ENCODE peak calls at places on chromosomes 2 and 18, in eight cellular contexts. O is fibroblast of villous mesenchyme, Z is GM12865, J is astrocyte, M is spleen, K is AG09319, F is type B pancreatic cell, E is endodermal cell. S is an unnamed sample.

GRCh38 chr2:135822855-135823254 is 14.1 kb downstream of the LCT start:
- DNase-seq in O (no peak), Z (no peak), J (no peak), M (no peak), K (no peak), F (no peak), E (no peak), S (no peak)

GRCh38 chr2:171210864-171211431 is 50.3 kb upstream of the TLK1 start:
- DNase-seq in O (peak), Z (peak), J (no peak), M (no peak), K (no peak), F (no peak), E (no peak), S (peak)

GRCh38 chr2:118014492-118014824 is 588 bp upstream of the CCDC93 start:
- DNase-seq in O (no peak), Z (no peak), J (no peak), M (no peak), K (no peak), F (no peak), E (no peak), S (no peak)

GRCh38 chr2:160076239-160076638 is 13.8 kb upstream of the PLA2R1 start:
- DNase-seq in O (no peak), Z (no peak), J (no peak), M (no peak), K (no peak), F (no peak), E (no peak), S (no peak)

GRCh38 chr2:188784269-188784762 is 189.9 kb upstream of the COL3A1 start:
- DNase-seq in O (no peak), Z (no peak), J (no peak), M (no peak), K (no peak), F (no peak), E (no peak), S (no peak)

GRCh38 chr2:65309699-65310098 is 82.1 kb downstream of the ACTR2 start:
- DNase-seq in O (no peak), Z (no peak), J (no peak), M (no peak), K (no peak), F (no peak), E (no peak), S (no peak)

GRCh38 chr2:85166021-85166420 is 32.8 kb downstream of the TCF7L1 start:
- DNase-seq in O (no peak), Z (no peak), J (no peak), M (peak), K (no peak), F (no peak), E (no peak), S (no peak)

GRCh38 chr2:113198790-113199612 is 25.2 kb downstream of the PSD4 start:
- DNase-seq in O (peak), Z (peak), J (peak), M (peak), K (no peak), F (peak), E (peak), S (peak)

GRCh38 chr2:29304399-29304798 is 189.2 kb downstream of the CLIP4 start:
- DNase-seq in O (no peak), Z (no peak), J (no peak), M (no peak), K (no peak), F (no peak), E (no peak), S (no peak)

GRCh38 chr2:178271629-178272333 is 77.5 kb downstream of the OSBPL6 start:
- DNase-seq in O (peak), Z (no peak), J (peak), M (no peak), K (peak), F (no peak), E (no peak), S (no peak)

GRCh38 chr2:113178891-113179290 is 5.1 kb downstream of the PSD4 start:
- DNase-seq in O (no peak), Z (no peak), J (no peak), M (peak), K (no peak), F (no peak), E (no peak), S (no peak)

GRCh38 chr2:43116988-43117387 is 109.4 kb downstream of the ZFP36L2 start:
- DNase-seq in O (no peak), Z (no peak), J (no peak), M (no peak), K (no peak), F (no peak), E (no peak), S (no peak)

GRCh38 chr2:29688429-29688828 is 233.0 kb downstream of the ALK start:
- DNase-seq in O (no peak), Z (no peak), J (no peak), M (no peak), K (no peak), F (no peak), E (no peak), S (no peak)

GRCh38 chr18:7467708-7468466 is 99.2 kb upstream of the PTPRM start:
- DNase-seq in O (no peak), Z (no peak), J (no peak), M (no peak), K (no peak), F (no peak), E (no peak), S (no peak)

GRCh38 chr2:165202230-165202629 is 1.6 kb downstream of the SCN3A start:
- DNase-seq in O (no peak), Z (no peak), J (no peak), M (no peak), K (no peak), F (no peak), E (no peak), S (no peak)

GRCh38 chr2:190765386-190766173 is 115.0 kb upstream of the GLS start:
- DNase-seq in O (peak), Z (no peak), J (peak), M (no peak), K (peak), F (no peak), E (no peak), S (no peak)

GRCh38 chr18:45837283-45838070 is 12.0 kb downstream of the SIGLEC15 start:
- DNase-seq in O (peak), Z (peak), J (peak), M (peak), K (no peak), F (no peak), E (peak), S (no peak)

GRCh38 chr18:70659026-70659726 is 370.3 kb downstream of the SOCS6 start:
- DNase-seq in O (no peak), Z (no peak), J (no peak), M (no peak), K (no peak), F (no peak), E (no peak), S (no peak)

GRCh38 chr18:31241900-31242409 is 76.0 kb upstream of the DSG1 start:
- DNase-seq in O (no peak), Z (no peak), J (peak), M (no peak), K (no peak), F (no peak), E (peak), S (no peak)

GRCh38 chr18:74268933-74269620 is 22.7 kb downstream of the CYB5A start:
- DNase-seq in O (no peak), Z (no peak), J (no peak), M (no peak), K (no peak), F (no peak), E (no peak), S (no peak)

GRCh38 chr2:174364628-174365027 is 29.9 kb downstream of the SP9 start:
- DNase-seq in O (no peak), Z (no peak), J (no peak), M (no peak), K (no peak), F (no peak), E (no peak), S (no peak)

GRCh38 chr2:20627712-20628380 is 23.1 kb downstream of the HS1BP3 start:
- DNase-seq in O (no peak), Z (no peak), J (no peak), M (peak), K (no peak), F (no peak), E (no peak), S (no peak)

GRCh38 chr2:236464140-236464539 is 105.5 kb upstream of the ACKR3 start:
- DNase-seq in O (no peak), Z (no peak), J (no peak), M (no peak), K (no peak), F (no peak), E (no peak), S (no peak)

GRCh38 chr2:96024336-96025106 is 10.2 kb downstream of the GPAT2 start:
- DNase-seq in O (no peak), Z (no peak), J (no peak), M (no peak), K (no peak), F (no peak), E (peak), S (no peak)

GRCh38 chr2:132401326-132401725 is 15.3 kb upstream of the GPR39 start:
- DNase-seq in O (no peak), Z (no peak), J (no peak), M (no peak), K (no peak), F (no peak), E (no peak), S (no peak)

GRCh38 chr2:101806123-101806522 is 108.6 kb downstream of the MAP4K4 start:
- DNase-seq in O (peak), Z (no peak), J (peak), M (no peak), K (no peak), F (no peak), E (peak), S (peak)

GRCh38 chr2:44348385-44348784 is 12.9 kb downstream of the PREPL start:
- DNase-seq in O (peak), Z (no peak), J (peak), M (no peak), K (no peak), F (no peak), E (no peak), S (no peak)

DNA sequence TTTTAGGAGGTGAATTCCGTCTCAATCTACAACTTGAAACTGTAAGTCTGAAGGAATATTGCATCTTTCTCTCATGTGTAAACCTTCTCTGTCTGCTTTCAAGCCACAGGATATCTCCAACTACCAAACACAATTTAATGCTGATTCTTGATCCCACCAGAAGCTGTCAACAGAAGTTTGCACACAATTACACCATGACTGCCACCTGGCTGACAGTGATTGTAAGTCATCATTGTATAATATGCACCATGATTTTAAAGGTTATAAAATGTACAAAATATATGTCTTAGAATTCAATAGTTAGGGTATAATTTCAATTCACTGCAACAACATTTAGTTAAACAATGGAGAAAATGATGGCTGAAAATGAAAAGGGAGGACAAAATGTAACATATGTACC is 18.4 kb downstream of the PREPL start:
- DNase-seq in O (peak), Z (peak), J (no peak), M (no peak), K (no peak), F (no peak), E (no peak), S (no peak)
- TF ChIP-seq CTCF in O (peak), Z (peak), J (peak), M (no peak), K (no peak), F (peak), E (peak), S (peak)

GRCh38 chr2:146927080-146927714 is 917.6 kb upstream of the ACVR2A start:
- DNase-seq in O (peak), Z (peak), J (peak), M (no peak), K (peak), F (no peak), E (peak), S (peak)
- TF ChIP-seq CTCF in O (peak), Z (peak), J (peak), M (peak), K (peak), F (peak), E (peak), S (peak)

DNA sequence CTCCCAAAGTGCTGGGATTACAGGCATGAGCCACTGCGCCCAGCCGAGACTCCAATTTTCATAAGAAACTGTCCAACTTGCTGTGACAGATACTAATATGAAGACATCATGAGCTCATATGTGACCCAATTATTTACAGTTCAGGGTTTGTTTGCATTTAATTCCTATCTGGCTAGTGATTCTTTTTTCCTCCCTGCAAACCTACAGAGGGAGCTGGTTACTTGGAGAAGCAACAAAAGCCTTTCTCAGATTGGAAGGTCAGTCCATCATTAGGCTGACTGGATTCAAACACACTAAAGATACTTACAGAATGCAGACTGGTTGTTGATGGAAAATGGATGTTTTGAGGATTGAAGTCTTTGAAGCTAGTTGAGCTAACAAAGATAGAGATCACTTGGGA is 176.4 kb downstream of the ANKRD44 start:
- DNase-seq in O (peak), Z (no peak), J (no peak), M (no peak), K (no peak), F (no peak), E (no peak), S (no peak)
- TF ChIP-seq CTCF in O (peak), Z (no peak), J (no peak), M (no peak), K (no peak), F (no peak), E (peak), S (no peak)

GRCh38 chr18:49725809-49726514 is 87.4 kb downstream of the ACAA2 start:
- DNase-seq in O (peak), Z (no peak), J (peak), M (no peak), K (peak), F (no peak), E (peak), S (no peak)
- TF ChIP-seq CTCF in O (peak), Z (no peak), J (peak), M (no peak), K (no peak), F (peak), E (peak), S (no peak)

DNA sequence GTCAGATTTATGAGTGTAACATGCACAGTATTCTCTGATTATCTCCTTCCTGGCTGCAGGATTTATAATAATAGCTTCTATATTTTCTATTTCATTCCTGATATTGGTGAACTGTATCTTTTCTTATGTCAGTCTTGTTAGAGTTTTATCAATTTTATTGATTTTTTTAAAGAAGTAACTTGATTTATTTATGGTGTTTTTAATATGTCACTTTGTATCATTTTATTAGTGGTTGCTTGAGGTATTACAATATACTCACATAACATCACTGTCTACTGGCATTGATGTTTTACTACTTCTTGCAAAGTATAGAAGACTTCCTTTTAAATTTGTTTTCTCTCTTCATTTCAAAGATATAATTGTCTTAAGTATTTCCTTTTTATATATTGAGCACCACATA is 270.5 kb upstream of the GYPC start:
- DNase-seq in O (no peak), Z (no peak), J (no peak), M (no peak), K (no peak), F (no peak), E (no peak), S (no peak)
- TF ChIP-seq CTCF in O (no peak), Z (no peak), J (no peak), M (no peak), K (no peak), F (peak), E (peak), S (no peak)

GRCh38 chr2:206160124-206160806 is 570 bp downstream of the EEF1B2 start:
- DNase-seq in O (peak), Z (peak), J (no peak), M (peak), K (no peak), F (no peak), E (no peak), S (peak)

GRCh38 chr2:206159346-206160123 is at the start of the genes EEF1B2 and NDUFS1:
- DNase-seq in O (peak), Z (peak), J (peak), M (peak), K (peak), F (peak), E (peak), S (peak)

GRCh38 chr2:206160807-206161179 is 1.1 kb downstream of the EEF1B2 start:
- DNase-seq in O (no peak), Z (peak), J (no peak), M (no peak), K (no peak), F (no peak), E (no peak), S (no peak)

GRCh38 chr2:206163251-206163880 is 3.7 kb downstream of the EEF1B2 start:
- DNase-seq in O (no peak), Z (peak), J (no peak), M (no peak), K (no peak), F (no peak), E (no peak), S (no peak)

GRCh38 chr2:206164261-206164862 is 4.7 kb downstream of the EEF1B2 start:
- DNase-seq in O (peak), Z (peak), J (no peak), M (no peak), K (peak), F (no peak), E (peak), S (no peak)
- TF ChIP-seq CTCF in O (peak), Z (peak), J (peak), M (peak), K (peak), F (peak), E (peak), S (peak)

DNA sequence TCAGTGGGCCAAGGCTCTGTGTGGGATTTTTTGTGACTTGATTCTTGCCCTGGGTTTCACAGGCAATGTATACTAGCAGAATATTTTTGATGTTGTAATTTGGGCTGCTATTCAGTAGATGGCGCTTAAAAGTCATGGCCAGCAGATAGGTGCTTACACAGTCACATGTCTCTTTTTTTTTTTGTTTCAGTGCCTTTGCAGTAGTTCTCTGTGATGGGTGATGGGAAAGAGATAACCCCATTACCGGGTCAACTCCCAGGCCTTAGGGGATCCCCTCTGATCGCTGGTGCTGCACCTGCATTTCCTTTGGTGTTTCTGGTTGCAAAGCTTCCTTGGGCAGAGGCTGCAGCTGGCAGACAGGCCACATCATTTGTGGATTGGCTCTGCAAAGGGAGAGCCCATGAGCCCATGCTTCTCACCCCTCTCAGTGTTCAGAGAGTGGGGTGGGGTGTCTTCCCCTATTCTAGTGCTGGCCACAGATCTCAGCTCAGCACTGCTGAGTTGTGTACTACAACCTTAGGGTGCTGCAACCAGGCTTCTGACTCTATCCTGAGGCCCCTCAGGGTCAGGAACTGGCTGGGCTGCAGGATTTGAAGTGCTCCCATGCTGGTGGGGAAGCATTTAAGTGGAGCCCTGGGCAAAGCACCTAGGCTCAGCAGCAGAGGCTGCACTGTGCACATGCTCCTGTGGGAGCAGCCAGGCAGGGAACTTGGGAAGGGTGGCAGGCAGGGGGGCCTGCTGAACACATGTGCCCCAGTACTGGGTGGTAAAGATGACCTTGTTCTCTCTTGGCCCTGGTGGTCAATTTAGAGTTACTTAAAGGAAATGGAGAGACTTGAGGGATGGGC is 219.8 kb upstream of the SPHKAP start:
- DNase-seq in O (peak), Z (peak), J (no peak), M (peak), K (no peak), F (no peak), E (no peak), S (no peak)
- TF ChIP-seq CTCF in O (peak), Z (peak), J (no peak), M (no peak), K (no peak), F (no peak), E (peak), S (peak)

GRCh38 chr18:35525795-35526475 is 28.2 kb upstream of the INO80C start:
- DNase-seq in O (no peak), Z (no peak), J (no peak), M (no peak), K (no peak), F (no peak), E (peak), S (no peak)
- TF ChIP-seq CTCF in O (no peak), Z (no peak), J (no peak), M (no peak), K (no peak), F (no peak), E (no peak), S (no peak)